ENCODE peak calls at places on chromosomes 11 and 22, in six cellular contexts. J is brain microvascular endothelial cell, E is tibial artery, Z is lower leg skin, G is astrocyte of the spinal cord, D is AG10803. P is an unnamed sample.

GRCh38 chr11:46677169-46677568 is 23.2 kb downstream of the ARHGAP1 start:
- DNase-seq in J (no peak), E (no peak), Z (no peak), G (no peak), D (no peak), P (no peak)

GRCh38 chr22:41840216-41840615 is 7.3 kb downstream of the SREBF2 start:
- DNase-seq in J (no peak), E (no peak), Z (no peak), G (no peak), D (no peak), P (no peak)

GRCh38 chr22:44968736-44969135 is 41.1 kb downstream of the PHF21B start:
- DNase-seq in J (no peak), E (no peak), Z (no peak), G (no peak), D (no peak), P (no peak)

GRCh38 chr11:38553033-38553432 is 1955.0 kb upstream of the RAG2 start:
- DNase-seq in J (no peak), E (no peak), Z (no peak), G (peak; percentile 33), D (no peak), P (no peak)

GRCh38 chr11:95501761-95502266 is 270.8 kb upstream of the SESN3 start:
- DNase-seq in J (no peak), E (no peak), Z (no peak), G (no peak), D (no peak), P (no peak)

GRCh38 chr22:22348815-22349454 is 104.3 kb downstream of the VPREB1 start:
- DNase-seq in J (no peak), E (no peak), Z (no peak), G (no peak), D (no peak), P (no peak)

GRCh38 chr22:32951081-32951806 is 106.9 kb downstream of the SYN3 start:
- DNase-seq in J (no peak), E (no peak), Z (no peak), G (no peak), D (no peak), P (no peak)

GRCh38 chr11:128859563-128860441 is 7.3 kb downstream of the KCNJ1 start:
- DNase-seq in J (peak; percentile 23), E (peak; percentile 72), Z (peak; percentile 31), G (peak; percentile 48), D (peak; percentile 9), P (peak; percentile 67)

GRCh38 chr11:87453531-87454089 is 415.9 kb downstream of the TMEM135 start:
- DNase-seq in J (no peak), E (no peak), Z (no peak), G (no peak), D (no peak), P (no peak)

GRCh38 chr11:113840932-113841664 is 34.3 kb downstream of the USP28 start:
- DNase-seq in J (no peak), E (no peak), Z (no peak), G (no peak), D (no peak), P (no peak)

GRCh38 chr11:118102721-118103261 is 16.0 kb upstream of the SMIM35 start:
- DNase-seq in J (no peak), E (no peak), Z (no peak), G (no peak), D (no peak), P (no peak)

GRCh38 chr11:6498121-6498520 is 1.0 kb downstream of the DNHD1 start:
- DNase-seq in J (no peak), E (peak; percentile 35), Z (no peak), G (peak; percentile 42), D (peak; percentile 52), P (peak; percentile 75)

GRCh38 chr22:32700186-32700882 is 101.2 kb upstream of the TIMP3 start:
- DNase-seq in J (no peak), E (peak; percentile 66), Z (no peak), G (no peak), D (peak; percentile 73), P (no peak)

GRCh38 chr11:57546869-57547518 is 9.6 kb downstream of the SMTNL1 start:
- DNase-seq in J (peak; percentile 46), E (no peak), Z (no peak), G (peak; percentile 20), D (peak; percentile 25), P (no peak)

GRCh38 chr11:94740083-94740974 is 27.8 kb upstream of the AMOTL1 start:
- DNase-seq in J (no peak), E (peak; percentile 27), Z (peak; percentile 33), G (no peak), D (no peak), P (no peak)

GRCh38 chr22:48366056-48366455 is 1461.6 kb downstream of the BRD1 start:
- DNase-seq in J (no peak), E (no peak), Z (no peak), G (no peak), D (no peak), P (no peak)

GRCh38 chr11:96782632-96783031 is 392.8 kb downstream of the JRKL start:
- DNase-seq in J (no peak), E (no peak), Z (no peak), G (no peak), D (no peak), P (no peak)

GRCh38 chr11:45410391-45411215 is 124.5 kb upstream of the SYT13 start:
- DNase-seq in J (no peak), E (no peak), Z (no peak), G (no peak), D (no peak), P (no peak)

GRCh38 chr22:23685205-23685784 is 5.5 kb upstream of the RGL4 start:
- DNase-seq in J (no peak), E (no peak), Z (no peak), G (no peak), D (peak; percentile 5), P (no peak)

GRCh38 chr11:503179-503981 is 3.7 kb downstream of the RNH1 start:
- DNase-seq in J (no peak), E (peak; percentile 76), Z (peak; percentile 85), G (peak; percentile 18), D (peak; percentile 87), P (peak; percentile 86)

GRCh38 chr11:12854829-12855228 is 154.3 kb upstream of the RASSF10 start:
- DNase-seq in J (no peak), E (no peak), Z (no peak), G (no peak), D (no peak), P (no peak)

DNA sequence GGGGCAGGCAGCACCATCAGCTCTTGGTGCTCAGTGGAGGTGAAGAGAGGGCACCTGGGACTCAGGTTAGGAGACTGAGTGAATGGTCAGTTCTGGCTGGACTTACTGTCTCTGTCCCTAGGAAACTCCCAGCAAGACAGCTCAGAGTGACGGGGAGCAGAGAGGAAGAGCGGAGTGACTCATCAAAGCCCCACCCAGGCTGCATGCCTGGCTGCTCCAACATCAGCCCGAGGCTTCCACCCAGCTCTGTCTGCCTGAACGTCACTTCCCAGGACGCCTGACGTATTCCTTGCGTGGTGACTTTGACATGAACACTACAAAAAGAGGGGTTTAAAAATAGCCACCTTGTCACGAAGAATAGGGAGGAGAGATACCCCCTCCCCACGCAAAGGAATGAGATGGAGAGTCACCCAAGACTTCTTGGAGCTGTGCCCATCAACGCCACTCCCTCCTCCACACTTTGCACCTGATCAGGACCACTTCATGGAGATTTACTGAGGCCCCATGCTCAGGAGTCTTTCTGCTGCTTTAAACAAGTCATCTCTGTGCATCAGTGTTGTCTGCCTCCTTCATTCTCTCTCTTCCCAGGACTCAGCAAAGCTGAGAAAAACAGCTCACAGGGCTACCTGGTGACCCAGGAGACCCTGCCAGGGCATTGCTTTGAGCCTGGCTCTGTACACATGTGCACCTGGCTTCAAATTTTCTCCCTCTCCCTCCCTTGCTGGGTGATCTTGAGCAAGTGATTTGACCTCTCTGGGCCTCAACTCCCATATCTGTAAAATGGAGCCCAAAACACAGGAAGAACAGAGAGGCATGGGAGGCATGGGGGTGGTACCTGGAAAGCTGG is 83.1 kb downstream of the MN1 start:
- DNase-seq in J (peak; percentile 96), E (peak; percentile 77), Z (peak; percentile 84), G (peak; percentile 93), D (peak; percentile 92), P (peak; percentile 97)
- H3K4me3 ChIP-seq in J (no peak overlapping the region), E (no peak overlapping the region), Z (no peak overlapping the region), G (no peak overlapping the region), D (peak overlapping the region; percentile 10), P (no peak overlapping the region)

DNA sequence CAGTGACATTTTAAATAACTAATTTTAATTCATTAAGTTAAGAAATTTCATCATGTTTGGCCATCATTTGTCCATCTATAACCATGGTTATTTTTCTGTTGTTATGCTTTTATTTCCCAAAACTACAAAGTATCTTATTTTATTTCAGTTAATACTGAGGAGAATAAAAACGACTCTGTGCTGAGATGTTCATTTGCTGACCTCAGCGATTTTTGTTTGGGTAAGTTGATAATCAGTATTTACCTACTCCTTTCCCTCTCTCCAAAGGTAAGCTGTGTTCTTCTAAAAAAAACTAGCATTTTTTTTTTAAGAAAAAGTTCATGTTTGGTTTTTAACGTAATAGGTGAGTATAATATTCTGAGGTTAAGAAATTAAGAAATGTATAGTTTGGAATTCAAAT is 111.7 kb downstream of the ANO3 start:
- DNase-seq in J (no peak), E (no peak), Z (no peak), G (no peak), D (no peak), P (no peak)
- H3K4me3 ChIP-seq in J (no peak overlapping the region), E (no peak overlapping the region), Z (no peak overlapping the region), G (no peak overlapping the region), D (no peak overlapping the region), P (no peak overlapping the region)

GRCh38 chr11:121450424-121450823 is 1.7 kb upstream of the SORL1 start:
- DNase-seq in J (no peak), E (no peak), Z (no peak), G (no peak), D (no peak), P (no peak)

GRCh38 chr11:121446752-121447156 is 5.4 kb upstream of the SORL1 start:
- DNase-seq in J (no peak), E (no peak), Z (no peak), G (peak; percentile 33), D (peak; percentile 6), P (no peak)

GRCh38 chr11:121449626-121450025 is 2.5 kb upstream of the SORL1 start:
- DNase-seq in J (no peak), E (no peak), Z (no peak), G (no peak), D (no peak), P (no peak)

GRCh38 chr11:121449123-121449522 is 3.0 kb upstream of the SORL1 start:
- DNase-seq in J (no peak), E (no peak), Z (no peak), G (no peak), D (no peak), P (no peak)

DNA sequence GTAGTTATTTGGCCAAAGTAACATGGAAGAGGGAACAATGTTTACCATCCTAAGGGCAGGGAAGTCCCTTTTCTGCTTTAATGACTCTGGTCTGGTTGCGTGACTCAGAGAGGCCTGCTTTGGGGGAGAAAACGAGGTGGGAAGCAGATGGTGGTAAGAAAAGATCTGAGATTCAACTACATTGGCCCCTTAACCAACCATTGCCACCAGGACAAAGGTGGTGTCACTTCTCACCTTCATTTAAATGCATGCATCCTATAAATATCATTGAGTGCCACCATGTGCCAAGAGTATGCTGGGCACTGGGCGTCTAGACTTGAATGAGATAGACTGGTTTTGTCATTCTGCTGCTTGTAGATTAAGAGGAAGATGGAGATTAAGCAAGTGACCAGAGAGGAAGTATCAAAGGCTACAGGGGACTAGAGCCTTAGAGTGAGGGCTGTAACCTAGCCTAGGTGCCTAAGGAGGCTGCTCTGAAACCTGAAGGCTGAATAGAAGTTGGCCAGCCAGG is 3.6 kb upstream of the SORL1 start:
- DNase-seq in J (no peak), E (no peak), Z (no peak), G (no peak), D (no peak), P (no peak)
- H3K4me3 ChIP-seq in J (no peak overlapping the region), E (no peak overlapping the region), Z (no peak overlapping the region), G (no peak overlapping the region), D (no peak overlapping the region), P (no peak overlapping the region)

GRCh38 chr11:91133361-91133760 is 910.5 kb upstream of the CHORDC1 start:
- DNase-seq in J (no peak), E (no peak), Z (no peak), G (peak; percentile 24), D (no peak), P (no peak)
- H3K4me3 ChIP-seq in J (no peak overlapping the region), E (no peak overlapping the region), Z (no peak overlapping the region), G (no peak overlapping the region), D (no peak overlapping the region), P (no peak overlapping the region)